ENCODE peak calls at places on chromosomes 13 and 19, in nine cellular contexts. V, M, I, E, J, G, R, P and O are unnamed samples.

GRCh38 chr13:39037410-39037879 is 444 bp downstream of the PROSER1 start:
- DNase-seq in R (no peak), V (no peak), J (peak), I (no peak), E (no peak), G (no peak), P (no peak), M (no peak), O (no peak)

GRCh38 chr13:113864303-113864890 is 521 bp upstream of the GAS6 start:
- DNase-seq in G (no peak), V (no peak), R (no peak), P (no peak), J (no peak), E (no peak), I (no peak), M (no peak), O (no peak)

GRCh38 chr13:109874921-109875454 is 88.6 kb upstream of the IRS2 start:
- DNase-seq in P (peak), J (no peak), M (no peak), E (no peak), I (no peak), G (no peak), V (peak), R (no peak), O (no peak)

GRCh38 chr13:27644302-27644701 is 22.6 kb downstream of the POLR1D start:
- DNase-seq in J (no peak), G (no peak), V (peak), R (peak), I (no peak), P (peak), M (no peak), E (no peak), O (peak)

GRCh38 chr19:33227242-33227650 is 1.6 kb upstream of the SLC7A10 start:
- DNase-seq in R (no peak), J (no peak), M (peak), V (no peak), G (no peak), E (no peak), P (peak), I (peak), O (no peak)

GRCh38 chr13:104008075-104008474 is 941.9 kb upstream of the SLC10A2 start:
- DNase-seq in V (no peak), J (no peak), E (no peak), I (no peak), G (peak), R (no peak), M (no peak), P (no peak), O (no peak)

GRCh38 chr19:14370169-14370998 is 10.9 kb upstream of the ADGRE5 start:
- DNase-seq in J (no peak), E (no peak), M (no peak), G (no peak), R (no peak), V (no peak), P (no peak), I (peak), O (no peak)

GRCh38 chr19:54302252-54302651 is 10.7 kb downstream of the LILRA5 start:
- DNase-seq in P (no peak), G (no peak), R (no peak), E (no peak), J (no peak), I (no peak), V (no peak), M (no peak), O (no peak)

GRCh38 chr13:79662882-79663281 is 181.9 kb downstream of the NDFIP2 start:
- DNase-seq in R (no peak), I (no peak), J (no peak), P (no peak), G (peak), M (peak), E (no peak), V (no peak), O (no peak)

GRCh38 chr13:49580980-49581680 is 4.2 kb downstream of the RCBTB1 start:
- DNase-seq in I (no peak), P (no peak), M (no peak), E (no peak), V (no peak), J (no peak), R (no peak), G (peak), O (no peak)

GRCh38 chr13:113649212-113649611 is 8.8 kb downstream of the ATP4B start:
- DNase-seq in I (peak), G (peak), M (peak), E (no peak), J (no peak), P (no peak), V (no peak), R (no peak), O (no peak)

GRCh38 chr19:50325310-50326100 is 3.7 kb downstream of the KCNC3 start:
- DNase-seq in V (no peak), I (peak), E (peak), M (peak), R (no peak), P (peak), J (peak), G (peak), O (no peak)

GRCh38 chr19:13599681-13600080 is 93.4 kb upstream of the CACNA1A start:
- DNase-seq in V (no peak), R (no peak), I (no peak), J (no peak), P (no peak), E (no peak), M (no peak), G (no peak), O (no peak)

GRCh38 chr13:22482496-22483000 is 698.2 kb upstream of the SGCG start:
- DNase-seq in E (no peak), R (no peak), P (no peak), J (no peak), M (no peak), I (no peak), V (no peak), G (no peak), O (no peak)

GRCh38 chr19:55209430-55210119 is at the start of gene PTPRH:
- DNase-seq in M (no peak), J (no peak), I (no peak), P (no peak), E (no peak), G (no peak), R (no peak), V (no peak), O (no peak)

GRCh38 chr13:98405107-98405571 is 171.8 kb downstream of the STK24 start:
- DNase-seq in V (no peak), M (peak), I (no peak), P (peak), R (no peak), J (no peak), E (no peak), G (peak), O (no peak)
- TF ChIP-seq CTCF in V (no peak), M (no peak), I (no peak), P (no peak), R (no peak), J (no peak), E (no peak), G (peak), O (no peak)

GRCh38 chr13:85314686-85315085 is 484.5 kb downstream of the SLITRK6 start:
- DNase-seq in I (no peak), P (no peak), V (no peak), M (no peak), J (no peak), E (no peak), G (peak), R (no peak), O (no peak)

GRCh38 chr13:85317781-85318180 is 481.4 kb downstream of the SLITRK6 start:
- DNase-seq in P (no peak), M (no peak), V (no peak), G (no peak), J (no peak), I (no peak), R (no peak), E (no peak), O (no peak)

GRCh38 chr13:85312071-85312470 is 487.1 kb downstream of the SLITRK6 start:
- DNase-seq in G (no peak), J (no peak), M (no peak), E (no peak), V (no peak), P (no peak), R (no peak), I (no peak), O (no peak)

GRCh38 chr13:85313761-85314503 is 485.3 kb downstream of the SLITRK6 start:
- DNase-seq in V (peak), P (no peak), R (peak), E (no peak), M (no peak), J (no peak), G (no peak), I (no peak), O (peak)

DNA sequence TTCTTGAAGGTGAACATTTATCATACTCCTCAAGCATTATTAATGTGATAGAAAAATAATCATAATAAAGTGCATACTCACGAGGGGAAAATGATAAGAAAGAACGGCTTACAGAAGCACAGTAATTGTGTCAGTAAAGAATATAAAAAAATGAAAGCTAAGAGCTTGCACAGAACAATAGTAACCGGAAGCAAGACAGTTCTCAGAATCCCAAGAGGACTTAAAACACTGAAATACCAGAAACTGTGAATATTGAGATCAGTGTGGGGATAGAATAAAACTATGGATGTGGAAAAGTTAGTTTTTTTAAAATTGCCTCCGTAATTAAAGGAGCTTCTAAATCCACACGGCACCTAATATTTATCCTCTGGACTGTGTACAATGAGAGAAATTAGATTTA is 482.7 kb downstream of the SLITRK6 start:
- DNase-seq in E (no peak), J (no peak), V (no peak), M (no peak), I (no peak), P (peak), G (no peak), R (no peak), O (no peak)
- H3K4me3 ChIP-seq in E (no peak), J (no peak), V (no peak), M (no peak), I (no peak), P (peak), G (no peak), R (no peak), O (no peak)

GRCh38 chr13:29801737-29802305 is 48.6 kb downstream of the UBL3 start:
- DNase-seq in P (peak), M (peak), V (no peak), G (no peak), J (no peak), R (no peak), E (no peak), I (peak), O (no peak)
- TF ChIP-seq CTCF in P (no peak), M (no peak), V (peak), G (no peak), J (no peak), R (no peak), E (no peak), I (no peak), O (no peak)

GRCh38 chr13:106103779-106104178 is 431.7 kb downstream of the EFNB2 start:
- DNase-seq in J (no peak), P (peak), I (no peak), G (no peak), R (no peak), V (peak), E (no peak), M (no peak), O (no peak)
- H3K4me3 ChIP-seq in J (no peak), P (no peak), I (no peak), G (no peak), R (no peak), V (no peak), E (no peak), M (no peak), O (no peak)

GRCh38 chr13:102903659-102904407 is 58.0 kb downstream of the ERCC5 start:
- DNase-seq in M (peak), R (no peak), I (no peak), E (no peak), G (no peak), P (peak), J (no peak), V (no peak), O (no peak)
- TF ChIP-seq CTCF in M (peak), R (peak), I (peak), E (peak), G (peak), P (peak), J (peak), V (peak), O (peak)

DNA sequence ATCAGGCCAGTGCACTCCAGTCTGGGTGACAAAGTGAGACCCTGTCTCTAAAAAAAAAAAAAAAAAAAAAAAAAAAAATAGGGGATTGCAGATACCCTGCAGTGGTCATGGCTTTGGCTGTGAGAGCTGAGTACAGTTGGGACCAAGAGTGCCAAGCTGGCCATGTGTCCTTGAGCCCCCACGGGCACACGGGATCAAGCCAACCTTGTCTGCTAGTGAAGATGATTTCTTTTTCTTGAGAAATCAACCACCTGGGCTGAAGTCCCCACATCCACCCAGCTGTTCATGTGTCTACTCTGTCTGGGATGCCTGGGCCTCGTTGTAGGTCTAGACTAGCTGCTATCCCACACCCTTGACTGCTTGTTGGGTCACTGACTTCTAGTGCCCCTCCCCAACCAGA is 34.0 kb downstream of the CERS4 start:
- DNase-seq in G (no peak), M (no peak), P (no peak), V (no peak), I (no peak), J (no peak), R (no peak), E (no peak), O (no peak)
- H3K4me3 ChIP-seq in G (no peak), M (no peak), P (no peak), V (no peak), I (no peak), J (no peak), R (no peak), E (no peak), O (no peak)